ENCODE peak calls at places on chromosomes 13 and 19, in six cellular contexts. L, F, K, D, Q and M are unnamed samples.

GRCh38 chr13:21043898-21044297 is 17.5 kb downstream of the LATS2 start:
- DNase-seq in L (peak), F (no peak), K (peak), D (no peak), Q (no peak), M (no peak)

GRCh38 chr19:50537769-50538230 is 24.1 kb upstream of the ASPDH start:
- DNase-seq in L (peak), F (peak), K (peak), D (peak), Q (peak), M (no peak)

GRCh38 chr13:100589178-100589725 is 663 bp upstream of the GGACT start:
- DNase-seq in L (no peak), F (no peak), K (no peak), D (no peak), Q (no peak), M (no peak)

GRCh38 chr13:46739447-46740125 is 57.4 kb downstream of the ESD start:
- DNase-seq in L (no peak), F (no peak), K (no peak), D (no peak), Q (no peak), M (no peak)

GRCh38 chr19:10289836-10290438 is at the start of gene ICAM5:
- DNase-seq in L (no peak), F (no peak), K (peak), D (no peak), Q (no peak), M (no peak)

GRCh38 chr19:47486900-47487299 is 2.9 kb upstream of the KPTN start:
- DNase-seq in L (no peak), F (no peak), K (no peak), D (no peak), Q (no peak), M (no peak)

GRCh38 chr13:42971670-42972355 is 20.2 kb downstream of the EPSTI1 start:
- DNase-seq in L (peak), F (no peak), K (peak), D (no peak), Q (no peak), M (no peak)

GRCh38 chr19:18939922-18940775 is 868 bp downstream of the HOMER3 start:
- DNase-seq in L (peak), F (no peak), K (peak), D (no peak), Q (peak), M (no peak)

GRCh38 chr19:44891016-44891882 is at the start of gene TOMM40:
- DNase-seq in L (no peak), F (peak), K (peak), D (peak), Q (no peak), M (no peak)

GRCh38 chr13:55361141-55361540 is 1779.6 kb upstream of the PRR20A start:
- DNase-seq in L (no peak), F (no peak), K (no peak), D (no peak), Q (no peak), M (no peak)

GRCh38 chr13:106496072-106496997 is 39.1 kb downstream of the EFNB2 start:
- DNase-seq in L (no peak), F (no peak), K (no peak), D (no peak), Q (no peak), M (no peak)

GRCh38 chr19:4691383-4691782 is 21.2 kb upstream of the MYDGF start:
- DNase-seq in L (no peak), F (no peak), K (no peak), D (no peak), Q (no peak), M (no peak)

GRCh38 chr13:75437582-75438318 is 44.2 kb downstream of the TBC1D4 start:
- DNase-seq in L (peak), F (no peak), K (peak), D (no peak), Q (no peak), M (no peak)

GRCh38 chr13:51523082-51523518 is 61.2 kb upstream of the WDFY2 start:
- DNase-seq in L (peak), F (no peak), K (peak), D (peak), Q (no peak), M (no peak)

GRCh38 chr19:53883741-53884140 is 1.7 kb downstream of the PRKCG start:
- DNase-seq in L (no peak), F (no peak), K (no peak), D (no peak), Q (no peak), M (no peak)

GRCh38 chr13:30796132-30796832 is 60.9 kb downstream of the ALOX5AP start:
- DNase-seq in L (peak), F (no peak), K (peak), D (no peak), Q (no peak), M (no peak)

GRCh38 chr19:13834308-13834790 is 39.1 kb downstream of the ZSWIM4 start:
- DNase-seq in L (peak), F (no peak), K (peak), D (no peak), Q (no peak), M (no peak)

GRCh38 chr13:40388617-40389016 is 277.8 kb downstream of the FOXO1 start:
- DNase-seq in L (no peak), F (peak), K (peak), D (peak), Q (no peak), M (no peak)

GRCh38 chr19:47330466-47330869 is 1.5 kb upstream of the C5AR2 start:
- DNase-seq in L (no peak), F (no peak), K (peak), D (no peak), Q (no peak), M (no peak)

GRCh38 chr13:100019780-100020356 is 38.3 kb downstream of the ZIC2 start:
- DNase-seq in L (no peak), F (no peak), K (no peak), D (no peak), Q (no peak), M (no peak)